ENCODE peak calls at places on chromosomes 7 and 10, in eight cellular contexts. One of them, this sample, is unnamed.

GRCh38 chr10:43683451-43684197 is 34.9 kb upstream of the ZNF32 start:
- DNase-seq in cardiac muscle cell: no peak
- DNase-seq in brain microvascular endothelial cell: peak; percentile 29
- DNase-seq in substantia nigra: no peak
- DNase-seq in mammary epithelial cell: no peak
- DNase-seq in GM23248: peak; percentile 58
- DNase-seq in HL-60: no peak
- DNase-seq in kidney: no peak
- DNase-seq in this sample: no peak

GRCh38 chr7:74002474-74003017 is 25.4 kb upstream of the ELN start:
- DNase-seq in kidney: peak; percentile 90
- DNase-seq in substantia nigra: no peak
- DNase-seq in HL-60: peak; percentile 60
- DNase-seq in brain microvascular endothelial cell: peak; percentile 56
- DNase-seq in cardiac muscle cell: peak; percentile 68
- DNase-seq in GM23248: peak; percentile 78
- DNase-seq in mammary epithelial cell: peak; percentile 57
- DNase-seq in this sample: peak; percentile 79

GRCh38 chr7:47807756-47808155 is 140.5 kb downstream of the PKD1L1 start:
- DNase-seq in cardiac muscle cell: no peak
- DNase-seq in mammary epithelial cell: no peak
- DNase-seq in GM23248: no peak
- DNase-seq in HL-60: no peak
- DNase-seq in kidney: no peak
- DNase-seq in brain microvascular endothelial cell: no peak
- DNase-seq in substantia nigra: no peak
- DNase-seq in this sample: no peak

GRCh38 chr10:33386926-33387325 is 52.5 kb upstream of the NRP1 start:
- DNase-seq in substantia nigra: no peak
- DNase-seq in mammary epithelial cell: no peak
- DNase-seq in GM23248: no peak
- DNase-seq in HL-60: no peak
- DNase-seq in cardiac muscle cell: peak; percentile 83
- DNase-seq in brain microvascular endothelial cell: peak; percentile 36
- DNase-seq in kidney: no peak
- DNase-seq in this sample: no peak

GRCh38 chr7:66758964-66759628 is 18.6 kb downstream of the RABGEF1 start:
- DNase-seq in kidney: no peak
- DNase-seq in cardiac muscle cell: peak; percentile 38
- DNase-seq in HL-60: peak; percentile 89
- DNase-seq in GM23248: no peak
- DNase-seq in substantia nigra: no peak
- DNase-seq in brain microvascular endothelial cell: peak; percentile 9
- DNase-seq in mammary epithelial cell: no peak
- DNase-seq in this sample: no peak

GRCh38 chr10:75640381-75640780 is 209.0 kb downstream of the LRMDA start:
- DNase-seq in brain microvascular endothelial cell: no peak
- DNase-seq in cardiac muscle cell: no peak
- DNase-seq in substantia nigra: no peak
- DNase-seq in kidney: no peak
- DNase-seq in GM23248: no peak
- DNase-seq in HL-60: no peak
- DNase-seq in mammary epithelial cell: no peak
- DNase-seq in this sample: no peak

GRCh38 chr7:10212664-10213063 is 761.0 kb upstream of the PHF14 start:
- DNase-seq in cardiac muscle cell: no peak
- DNase-seq in brain microvascular endothelial cell: peak; percentile 27
- DNase-seq in kidney: no peak
- DNase-seq in mammary epithelial cell: no peak
- DNase-seq in GM23248: no peak
- DNase-seq in substantia nigra: no peak
- DNase-seq in HL-60: no peak
- DNase-seq in this sample: no peak

GRCh38 chr10:104349623-104350142 is 4.0 kb upstream of the CFAP58 start:
- DNase-seq in mammary epithelial cell: peak; percentile 94
- DNase-seq in cardiac muscle cell: peak; percentile 81
- DNase-seq in brain microvascular endothelial cell: no peak
- DNase-seq in substantia nigra: no peak
- DNase-seq in GM23248: peak; percentile 71
- DNase-seq in kidney: no peak
- DNase-seq in HL-60: peak; percentile 79
- DNase-seq in this sample: peak; percentile 83

GRCh38 chr7:124462249-124462648 is 303.3 kb downstream of the GPR37 start:
- DNase-seq in kidney: no peak
- DNase-seq in cardiac muscle cell: no peak
- DNase-seq in HL-60: no peak
- DNase-seq in brain microvascular endothelial cell: no peak
- DNase-seq in GM23248: no peak
- DNase-seq in substantia nigra: no peak
- DNase-seq in mammary epithelial cell: peak; percentile 37
- DNase-seq in this sample: peak; percentile 7

GRCh38 chr10:63700209-63700934 is 179.2 kb downstream of the REEP3 start:
- DNase-seq in cardiac muscle cell: peak; percentile 93
- DNase-seq in HL-60: no peak
- DNase-seq in brain microvascular endothelial cell: peak; percentile 98
- DNase-seq in kidney: peak; percentile 77
- DNase-seq in GM23248: peak; percentile 98
- DNase-seq in substantia nigra: no peak
- DNase-seq in mammary epithelial cell: peak; percentile 98
- DNase-seq in this sample: peak; percentile 90

GRCh38 chr7:137609500-137609899 is 237.3 kb downstream of the DGKI start:
- DNase-seq in kidney: no peak
- DNase-seq in cardiac muscle cell: peak; percentile 25
- DNase-seq in brain microvascular endothelial cell: peak; percentile 50
- DNase-seq in substantia nigra: no peak
- DNase-seq in mammary epithelial cell: no peak
- DNase-seq in GM23248: no peak
- DNase-seq in HL-60: no peak
- DNase-seq in this sample: no peak

GRCh38 chr7:1993031-1993685 is 239.6 kb downstream of the MAD1L1 start:
- DNase-seq in substantia nigra: no peak
- DNase-seq in kidney: peak; percentile 51
- DNase-seq in HL-60: no peak
- DNase-seq in brain microvascular endothelial cell: no peak
- DNase-seq in cardiac muscle cell: no peak
- DNase-seq in GM23248: no peak
- DNase-seq in mammary epithelial cell: no peak
- DNase-seq in this sample: no peak

GRCh38 chr7:1992554-1992953 is 240.2 kb downstream of the MAD1L1 start:
- DNase-seq in mammary epithelial cell: no peak
- DNase-seq in HL-60: no peak
- DNase-seq in kidney: peak; percentile 56
- DNase-seq in brain microvascular endothelial cell: no peak
- DNase-seq in GM23248: no peak
- DNase-seq in substantia nigra: no peak
- DNase-seq in cardiac muscle cell: no peak
- DNase-seq in this sample: no peak

GRCh38 chr7:1995426-1995825 is 237.3 kb downstream of the MAD1L1 start:
- DNase-seq in kidney: peak; percentile 39
- DNase-seq in brain microvascular endothelial cell: no peak
- DNase-seq in substantia nigra: no peak
- DNase-seq in HL-60: no peak
- DNase-seq in cardiac muscle cell: no peak
- DNase-seq in mammary epithelial cell: no peak
- DNase-seq in GM23248: no peak
- DNase-seq in this sample: no peak

GRCh38 chr7:1993776-1994740 is 238.7 kb downstream of the MAD1L1 start:
- DNase-seq in kidney: peak; percentile 64
- DNase-seq in HL-60: no peak
- DNase-seq in brain microvascular endothelial cell: no peak
- DNase-seq in GM23248: no peak
- DNase-seq in mammary epithelial cell: no peak
- DNase-seq in substantia nigra: no peak
- DNase-seq in cardiac muscle cell: no peak
- DNase-seq in this sample: no peak

GRCh38 chr7:1994931-1995330 is 237.8 kb downstream of the MAD1L1 start:
- DNase-seq in mammary epithelial cell: no peak
- DNase-seq in GM23248: no peak
- DNase-seq in HL-60: no peak
- DNase-seq in kidney: peak; percentile 63
- DNase-seq in brain microvascular endothelial cell: no peak
- DNase-seq in substantia nigra: no peak
- DNase-seq in cardiac muscle cell: no peak
- DNase-seq in this sample: no peak
- H3K27ac ChIP-seq in mammary epithelial cell: no peak overlapping the region
- H3K27ac ChIP-seq in GM23248: no peak overlapping the region
- H3K27ac ChIP-seq in HL-60: no peak overlapping the region
- H3K27ac ChIP-seq in kidney: no peak overlapping the region
- H3K27ac ChIP-seq in brain microvascular endothelial cell: no peak overlapping the region
- H3K27ac ChIP-seq in substantia nigra: no peak overlapping the region
- H3K27ac ChIP-seq in cardiac muscle cell: no peak overlapping the region
- H3K27ac ChIP-seq in this sample: no peak overlapping the region

DNA sequence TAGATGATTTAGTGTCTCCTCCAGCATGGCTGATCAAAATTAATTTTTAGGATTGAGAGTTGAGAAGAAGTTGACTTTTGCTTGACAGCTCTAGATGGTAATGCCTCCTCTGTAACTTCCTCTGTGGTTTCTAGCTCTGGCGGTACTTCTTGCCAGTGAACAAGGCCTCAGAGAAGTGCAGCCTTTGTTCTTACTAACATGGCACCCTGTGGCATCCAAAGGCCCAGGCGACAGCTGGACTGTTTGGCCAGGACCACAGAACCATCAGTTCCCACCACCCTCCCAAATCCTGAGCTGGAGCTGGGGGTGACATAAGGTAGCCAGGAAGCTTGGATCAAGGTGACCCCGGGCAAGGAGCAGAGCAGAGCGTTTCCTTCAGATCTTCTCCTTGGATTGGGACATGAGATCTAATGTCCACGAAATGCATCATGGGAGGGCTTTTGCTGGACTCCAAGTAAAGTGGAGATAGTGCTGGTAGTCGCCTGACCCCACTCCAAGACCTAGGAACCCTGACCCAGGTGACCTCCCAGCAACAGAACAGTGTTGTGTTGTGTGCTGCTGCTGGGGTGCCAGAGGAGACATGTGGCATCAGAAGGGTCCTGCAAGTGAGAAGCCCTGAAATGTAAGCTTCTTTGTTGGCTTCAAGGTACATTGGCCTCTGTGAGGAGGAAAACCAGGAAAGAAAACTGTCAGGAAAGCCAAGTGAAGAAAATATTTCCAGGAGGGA is 41.8 kb downstream of the APBB1IP start:
- DNase-seq in brain microvascular endothelial cell: no peak
- DNase-seq in GM23248: no peak
- DNase-seq in mammary epithelial cell: no peak
- DNase-seq in kidney: no peak
- DNase-seq in cardiac muscle cell: no peak
- DNase-seq in substantia nigra: no peak
- DNase-seq in HL-60: peak; percentile 77
- DNase-seq in this sample: no peak
- H3K27ac ChIP-seq in brain microvascular endothelial cell: no peak overlapping the region
- H3K27ac ChIP-seq in GM23248: no peak overlapping the region
- H3K27ac ChIP-seq in mammary epithelial cell: no peak overlapping the region
- H3K27ac ChIP-seq in kidney: no peak overlapping the region
- H3K27ac ChIP-seq in cardiac muscle cell: no peak overlapping the region
- H3K27ac ChIP-seq in substantia nigra: no peak overlapping the region
- H3K27ac ChIP-seq in HL-60: peak overlapping the region; percentile 77
- H3K27ac ChIP-seq in this sample: no peak overlapping the region

GRCh38 chr7:29480934-29481625 is 82.6 kb upstream of the PRR15 start:
- DNase-seq in substantia nigra: no peak
- DNase-seq in HL-60: no peak
- DNase-seq in mammary epithelial cell: no peak
- DNase-seq in kidney: no peak
- DNase-seq in GM23248: no peak
- DNase-seq in cardiac muscle cell: no peak
- DNase-seq in brain microvascular endothelial cell: no peak
- DNase-seq in this sample: no peak

GRCh38 chr7:29478218-29478617 is 85.4 kb upstream of the PRR15 start:
- DNase-seq in GM23248: no peak
- DNase-seq in substantia nigra: no peak
- DNase-seq in HL-60: no peak
- DNase-seq in mammary epithelial cell: no peak
- DNase-seq in cardiac muscle cell: no peak
- DNase-seq in brain microvascular endothelial cell: no peak
- DNase-seq in kidney: no peak
- DNase-seq in this sample: no peak

GRCh38 chr7:29480456-29480855 is 83.2 kb upstream of the PRR15 start:
- DNase-seq in mammary epithelial cell: no peak
- DNase-seq in substantia nigra: no peak
- DNase-seq in GM23248: no peak
- DNase-seq in brain microvascular endothelial cell: no peak
- DNase-seq in cardiac muscle cell: peak; percentile 31
- DNase-seq in HL-60: no peak
- DNase-seq in kidney: no peak
- DNase-seq in this sample: no peak

GRCh38 chr7:29479606-29480200 is 83.9 kb upstream of the PRR15 start:
- DNase-seq in brain microvascular endothelial cell: no peak
- DNase-seq in mammary epithelial cell: no peak
- DNase-seq in cardiac muscle cell: peak; percentile 72
- DNase-seq in HL-60: no peak
- DNase-seq in GM23248: no peak
- DNase-seq in substantia nigra: peak; percentile 36
- DNase-seq in kidney: peak; percentile 82
- DNase-seq in this sample: no peak

DNA sequence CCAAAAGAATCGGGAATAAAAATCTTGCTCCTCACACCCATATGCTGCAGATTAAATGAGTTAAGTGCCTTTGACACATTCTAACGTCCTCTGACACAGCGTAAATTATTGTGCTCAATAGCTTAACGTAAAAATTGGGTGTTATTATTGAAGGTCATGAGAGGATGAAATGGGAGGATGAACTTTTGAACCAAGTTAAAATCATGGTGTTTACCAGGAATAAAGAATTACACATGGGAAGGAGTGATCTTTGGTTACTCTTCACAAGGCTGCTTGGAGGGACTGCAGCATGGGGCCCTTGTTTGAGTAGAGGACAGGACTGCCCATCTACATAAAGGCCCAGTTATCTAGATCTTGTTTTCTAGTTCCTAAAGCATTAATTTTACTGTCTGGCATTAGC is 84.9 kb upstream of the PRR15 start:
- DNase-seq in cardiac muscle cell: no peak
- DNase-seq in mammary epithelial cell: no peak
- DNase-seq in GM23248: no peak
- DNase-seq in HL-60: no peak
- DNase-seq in substantia nigra: no peak
- DNase-seq in brain microvascular endothelial cell: no peak
- DNase-seq in kidney: no peak
- DNase-seq in this sample: no peak
- H3K27ac ChIP-seq in cardiac muscle cell: no peak overlapping the region
- H3K27ac ChIP-seq in mammary epithelial cell: no peak overlapping the region
- H3K27ac ChIP-seq in GM23248: no peak overlapping the region
- H3K27ac ChIP-seq in HL-60: no peak overlapping the region
- H3K27ac ChIP-seq in substantia nigra: peak overlapping the region; percentile 96
- H3K27ac ChIP-seq in brain microvascular endothelial cell: no peak overlapping the region
- H3K27ac ChIP-seq in kidney: no peak overlapping the region
- H3K27ac ChIP-seq in this sample: no peak overlapping the region

DNA sequence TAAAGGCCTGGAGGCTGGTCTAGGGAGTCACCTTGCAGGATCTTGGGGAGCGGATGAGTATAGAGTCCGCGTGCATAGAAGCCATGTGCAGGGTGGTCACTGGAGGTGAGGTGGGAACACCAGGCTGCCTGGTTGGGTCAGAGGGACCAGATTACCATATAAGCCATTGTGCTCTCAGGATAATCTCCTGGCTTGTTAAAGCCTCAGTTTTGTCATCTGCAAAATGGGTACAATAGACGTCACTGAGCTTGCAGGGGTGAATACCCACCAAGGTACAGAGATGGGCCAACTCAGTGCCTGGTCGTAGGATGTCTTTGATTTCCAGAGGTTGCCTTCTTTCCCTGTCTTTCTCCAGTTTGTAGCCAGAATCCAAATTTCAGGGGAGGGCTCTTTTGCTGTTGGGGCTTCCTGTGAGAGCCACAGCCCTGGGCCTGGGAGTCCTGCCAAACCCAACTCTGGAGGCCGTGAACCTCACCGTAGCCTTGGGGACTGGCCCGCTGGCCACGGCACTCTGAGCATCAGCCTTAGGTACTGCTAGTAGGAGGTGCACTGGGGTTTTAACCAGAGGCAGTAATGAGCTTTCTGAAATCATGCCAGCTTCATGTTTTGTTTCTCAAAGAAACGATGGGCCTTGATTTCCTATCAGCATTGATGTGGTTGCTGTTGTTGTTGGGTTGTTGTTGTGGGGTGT is 35.6 kb downstream of the ZMIZ1 start:
- DNase-seq in kidney: peak; percentile 87
- DNase-seq in GM23248: peak; percentile 61
- DNase-seq in cardiac muscle cell: peak; percentile 72
- DNase-seq in mammary epithelial cell: no peak
- DNase-seq in HL-60: no peak
- DNase-seq in substantia nigra: no peak
- DNase-seq in brain microvascular endothelial cell: no peak
- DNase-seq in this sample: no peak
- H3K27ac ChIP-seq in kidney: peak overlapping the region; percentile 47
- H3K27ac ChIP-seq in GM23248: peak overlapping the region; percentile 37
- H3K27ac ChIP-seq in cardiac muscle cell: peak overlapping the region; percentile 92
- H3K27ac ChIP-seq in mammary epithelial cell: no peak overlapping the region
- H3K27ac ChIP-seq in HL-60: no peak overlapping the region
- H3K27ac ChIP-seq in substantia nigra: no peak overlapping the region
- H3K27ac ChIP-seq in brain microvascular endothelial cell: no peak overlapping the region
- H3K27ac ChIP-seq in this sample: peak overlapping the region; percentile 94